ENCODE peak calls at places on chromosomes 11 and 22, in four cellular contexts. One of them, this sample, is unnamed.

GRCh38 chr11:111730871-111731591 is 35.2 kb downstream of the PPP2R1B start:
- DNase-seq in HepG2: no peak
- DNase-seq in GM12878: no peak
- DNase-seq in H1: no peak
- DNase-seq in this sample: no peak

GRCh38 chr22:48226026-48227013 is 1463.9 kb downstream of the TBC1D22A start:
- DNase-seq in HepG2: no peak
- DNase-seq in GM12878: no peak
- DNase-seq in H1: no peak
- DNase-seq in this sample: no peak

GRCh38 chr22:41057076-41057475 is 35.3 kb upstream of the EP300 start:
- DNase-seq in HepG2: no peak
- DNase-seq in GM12878: no peak
- DNase-seq in H1: no peak
- DNase-seq in this sample: no peak

GRCh38 chr22:40654522-40655167 is 18.1 kb upstream of the MRTFA start:
- DNase-seq in HepG2: no peak
- DNase-seq in GM12878: no peak
- DNase-seq in H1: no peak
- DNase-seq in this sample: no peak

GRCh38 chr11:62778441-62778840 is 7.2 kb downstream of the TAF6L start:
- DNase-seq in HepG2: no peak
- DNase-seq in GM12878: no peak
- DNase-seq in H1: no peak
- DNase-seq in this sample: no peak

GRCh38 chr22:33440756-33441155 is 382.6 kb upstream of the SYN3 start:
- DNase-seq in HepG2: no peak
- DNase-seq in GM12878: no peak
- DNase-seq in H1: no peak
- DNase-seq in this sample: no peak

GRCh38 chr11:84465040-84465439 is 1162.1 kb downstream of the DLG2 start:
- DNase-seq in HepG2: no peak
- DNase-seq in GM12878: no peak
- DNase-seq in H1: no peak
- DNase-seq in this sample: no peak

GRCh38 chr11:102757823-102758549 is 22.4 kb downstream of the MMP10 start:
- DNase-seq in HepG2: no peak
- DNase-seq in GM12878: no peak
- DNase-seq in H1: no peak
- DNase-seq in this sample: no peak

GRCh38 chr11:128196235-128196634 is 391.1 kb downstream of the ETS1 start:
- DNase-seq in HepG2: no peak
- DNase-seq in GM12878: no peak
- DNase-seq in H1: no peak
- DNase-seq in this sample: no peak

GRCh38 chr22:22678970-22679369 is 34.6 kb downstream of the GGTLC2 start:
- DNase-seq in HepG2: no peak
- DNase-seq in GM12878: no peak
- DNase-seq in H1: no peak
- DNase-seq in this sample: no peak

GRCh38 chr11:122690292-122690691 is 34.8 kb downstream of the UBASH3B start:
- DNase-seq in HepG2: no peak
- DNase-seq in GM12878: no peak
- DNase-seq in H1: no peak
- DNase-seq in this sample: no peak

GRCh38 chr11:32751381-32751780 is 43.1 kb downstream of the CCDC73 start:
- DNase-seq in HepG2: no peak
- DNase-seq in GM12878: no peak
- DNase-seq in H1: no peak
- DNase-seq in this sample: no peak

GRCh38 chr11:128548655-128549255 is 38.6 kb downstream of the ETS1 start:
- DNase-seq in HepG2: no peak
- DNase-seq in GM12878: no peak
- DNase-seq in H1: no peak
- DNase-seq in this sample: no peak

GRCh38 chr11:10263929-10264328 is 30.1 kb downstream of the SBF2 start:
- DNase-seq in HepG2: no peak
- DNase-seq in GM12878: no peak
- DNase-seq in H1: no peak
- DNase-seq in this sample: no peak

GRCh38 chr11:102476069-102476468 is 23.5 kb upstream of the TMEM123 start:
- DNase-seq in HepG2: no peak
- DNase-seq in GM12878: no peak
- DNase-seq in H1: no peak
- DNase-seq in this sample: no peak

GRCh38 chr11:119764108-119764874 is 35.3 kb upstream of the NECTIN1 start:
- DNase-seq in HepG2: no peak
- DNase-seq in GM12878: no peak
- DNase-seq in H1: no peak
- DNase-seq in this sample: no peak

GRCh38 chr22:43796567-43796966 is 15.5 kb downstream of the EFCAB6 start:
- DNase-seq in HepG2: no peak
- DNase-seq in GM12878: no peak
- DNase-seq in H1: no peak
- DNase-seq in this sample: peak; percentile 38

GRCh38 chr11:120028181-120028935 is 109.6 kb downstream of the TRIM29 start:
- DNase-seq in HepG2: no peak
- DNase-seq in GM12878: no peak
- DNase-seq in H1: no peak
- DNase-seq in this sample: no peak

GRCh38 chr11:102950622-102951081 is 4.9 kb downstream of the MMP13 start:
- DNase-seq in HepG2: no peak
- DNase-seq in GM12878: no peak
- DNase-seq in H1: no peak
- DNase-seq in this sample: no peak

DNA sequence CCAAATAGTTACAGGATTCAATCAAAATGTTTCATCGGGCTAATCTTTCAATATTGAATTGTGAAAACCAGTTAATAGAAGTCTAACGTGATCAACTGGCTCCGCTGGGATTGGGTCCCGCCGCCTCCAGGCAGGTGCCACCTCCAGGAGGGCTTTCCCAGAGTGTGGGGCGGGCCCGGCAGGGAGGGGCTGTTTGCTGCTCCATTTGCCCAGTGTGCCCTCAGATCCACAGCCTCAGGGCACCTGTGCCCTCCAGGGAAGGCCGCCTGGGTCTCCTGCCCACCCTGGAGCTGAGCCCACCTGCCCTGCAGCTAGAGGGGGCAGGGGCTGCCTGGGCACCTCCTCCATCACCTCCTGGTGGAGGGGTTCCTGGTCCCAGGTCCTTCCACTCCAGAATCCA is 17.9 kb downstream of the BRSK2 start:
- DNase-seq in HepG2: no peak
- DNase-seq in GM12878: no peak
- DNase-seq in H1: no peak
- DNase-seq in this sample: no peak
- TF ChIP-seq ZNF274 in HepG2: no peak
- TF ChIP-seq ZNF274 in GM12878: no peak
- TF ChIP-seq ZNF274 in H1: no peak
- TF ChIP-seq ZNF274 in this sample: no peak

GRCh38 chr11:68353118-68353517 is 40.7 kb downstream of the LRP5 start:
- DNase-seq in HepG2: no peak
- DNase-seq in GM12878: no peak
- DNase-seq in H1: no peak
- DNase-seq in this sample: no peak
- H3K4me1 ChIP-seq in HepG2: no peaks in the 10 kb centered on the region
- H3K4me1 ChIP-seq in GM12878: no peaks in the 10 kb centered on the region
- H3K4me1 ChIP-seq in H1: peaks cover 5% of the 10 kb centered on the region
- H3K4me1 ChIP-seq in this sample: peaks cover 24% of the 10 kb centered on the region

DNA sequence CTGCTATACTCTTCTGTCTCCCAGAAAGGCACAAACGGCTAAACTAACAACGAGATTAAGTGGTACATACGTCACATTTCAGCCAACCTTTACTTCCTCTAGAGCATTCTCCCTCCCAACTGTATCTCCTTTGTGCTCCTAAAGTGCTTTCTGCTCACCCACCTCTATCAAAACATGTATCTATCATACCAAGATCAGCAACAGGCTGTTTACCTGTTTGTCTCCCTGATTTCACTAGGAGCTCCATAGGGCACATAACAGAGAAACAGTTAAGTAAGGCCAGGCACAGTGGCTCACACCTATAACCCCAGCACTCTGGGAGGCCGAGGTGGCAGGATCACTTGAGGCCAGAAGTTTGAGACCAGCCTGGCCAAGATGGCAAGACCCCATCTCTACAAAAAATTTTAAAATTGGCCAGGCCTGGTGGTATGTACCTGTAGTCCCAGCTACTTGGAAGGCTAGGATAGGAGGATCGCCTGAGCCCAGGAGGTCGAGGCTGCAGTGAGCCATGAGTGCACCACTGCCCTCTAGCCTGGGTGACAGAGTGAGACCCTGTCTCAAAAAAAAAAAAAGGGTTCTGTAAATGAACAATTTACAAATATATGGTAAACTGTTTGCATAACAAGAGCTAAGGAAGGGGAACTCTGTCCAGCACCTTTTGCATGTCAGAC is 2.8 kb downstream of the NDUFC2 start:
- DNase-seq in HepG2: no peak
- DNase-seq in GM12878: no peak
- DNase-seq in H1: no peak
- DNase-seq in this sample: no peak
- H3K4me3 ChIP-seq in HepG2: peak overlapping the region; percentile 96
- H3K4me3 ChIP-seq in GM12878: peak overlapping the region; percentile 44
- H3K4me3 ChIP-seq in H1: no peak overlapping the region
- H3K4me3 ChIP-seq in this sample: no peak overlapping the region

GRCh38 chr11:12506502-12506921 is 129.1 kb downstream of the PARVA start:
- DNase-seq in HepG2: no peak
- DNase-seq in GM12878: no peak
- DNase-seq in H1: no peak
- DNase-seq in this sample: no peak
- TF ChIP-seq ZNF274 in HepG2: no peak
- TF ChIP-seq ZNF274 in GM12878: no peak
- TF ChIP-seq ZNF274 in H1: no peak
- TF ChIP-seq ZNF274 in this sample: no peak

GRCh38 chr22:19596680-19597398 is 72.6 kb upstream of the CLDN5 start:
- DNase-seq in HepG2: peak; percentile 13
- DNase-seq in GM12878: no peak
- DNase-seq in H1: no peak
- DNase-seq in this sample: no peak

GRCh38 chr22:19597399-19597735 is 73.2 kb upstream of the CLDN5 start:
- DNase-seq in HepG2: peak; percentile 32
- DNase-seq in GM12878: no peak
- DNase-seq in H1: no peak
- DNase-seq in this sample: no peak

GRCh38 chr22:19599004-19599403 is 74.8 kb upstream of the CLDN5 start:
- DNase-seq in HepG2: no peak
- DNase-seq in GM12878: no peak
- DNase-seq in H1: no peak
- DNase-seq in this sample: no peak

GRCh38 chr22:19598054-19598855 is 74.0 kb upstream of the CLDN5 start:
- DNase-seq in HepG2: no peak
- DNase-seq in GM12878: no peak
- DNase-seq in H1: no peak
- DNase-seq in this sample: no peak

GRCh38 chr22:19599626-19600243 is 75.5 kb upstream of the CLDN5 start:
- DNase-seq in HepG2: no peak
- DNase-seq in GM12878: no peak
- DNase-seq in H1: no peak
- DNase-seq in this sample: no peak
- H3K4me1 ChIP-seq in HepG2: peaks cover 60% of the 10 kb centered on the region
- H3K4me1 ChIP-seq in GM12878: no peaks in the 10 kb centered on the region
- H3K4me1 ChIP-seq in H1: no peaks in the 10 kb centered on the region
- H3K4me1 ChIP-seq in this sample: peaks cover 11% of the 10 kb centered on the region

GRCh38 chr22:28920757-28921584 is 37.6 kb downstream of the ZNRF3 start:
- DNase-seq in HepG2: peak; percentile 97
- DNase-seq in GM12878: peak; percentile 52
- DNase-seq in H1: no peak
- DNase-seq in this sample: no peak
- H3K4me3 ChIP-seq in HepG2: no peak overlapping the region
- H3K4me3 ChIP-seq in GM12878: no peak overlapping the region
- H3K4me3 ChIP-seq in H1: no peak overlapping the region
- H3K4me3 ChIP-seq in this sample: no peak overlapping the region

DNA sequence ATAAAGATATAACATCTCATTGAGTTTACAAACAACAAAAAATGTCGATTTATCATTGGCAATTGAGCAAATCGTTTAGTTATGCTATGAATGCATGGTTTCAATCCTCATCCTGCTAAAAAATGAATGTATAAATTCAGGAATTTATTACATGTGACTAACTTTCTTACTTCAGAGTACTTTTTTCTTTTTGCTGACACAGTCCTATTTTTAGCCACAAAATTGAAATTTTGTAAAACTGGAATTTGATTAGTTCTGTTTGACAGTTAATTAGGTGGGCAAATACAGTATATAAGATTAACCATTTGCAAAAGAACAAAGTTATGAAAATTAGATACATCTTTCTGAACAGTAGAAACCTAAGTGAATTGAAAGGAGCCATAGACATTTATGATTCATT is 925.0 kb upstream of the CHORDC1 start:
- DNase-seq in HepG2: no peak
- DNase-seq in GM12878: no peak
- DNase-seq in H1: no peak
- DNase-seq in this sample: no peak
- TF ChIP-seq ZNF274 in HepG2: no peak
- TF ChIP-seq ZNF274 in GM12878: no peak
- TF ChIP-seq ZNF274 in H1: no peak
- TF ChIP-seq ZNF274 in this sample: no peak

This sample was measured in NT2/D1.